ENCODE peak calls at places on chromosomes 7 and 10, in seven cellular contexts. P is astrocyte of the spinal cord, F is colonic mucosa, E is COR-L47, V is SW480, M is uterus, Q is H7. L is an unnamed sample.

GRCh38 chr7:145293793-145294153 is 457.9 kb upstream of the TPK1 start:
- DNase-seq in P (no peak), F (no peak), E (no peak), V (no peak), M (no peak), Q (no peak), L (no peak)

GRCh38 chr7:2886391-2886790 is 42.3 kb upstream of the GNA12 start:
- DNase-seq in P (no peak), F (no peak), E (no peak), V (no peak), M (no peak), Q (peak; percentile 73), L (no peak)

GRCh38 chr10:79424221-79425073 is 21.0 kb downstream of the ZCCHC24 start:
- DNase-seq in P (peak; percentile 67), F (peak; percentile 62), E (no peak), V (no peak), M (peak; percentile 76), Q (no peak), L (no peak)

GRCh38 chr10:31064334-31064733 is 32.7 kb upstream of the ZNF438 start:
- DNase-seq in P (peak; percentile 81), F (no peak), E (no peak), V (no peak), M (peak; percentile 61), Q (no peak), L (no peak)

GRCh38 chr7:114466911-114467310 is 52.3 kb downstream of the FOXP2 start:
- DNase-seq in P (peak; percentile 70), F (no peak), E (no peak), V (no peak), M (no peak), Q (no peak), L (no peak)

GRCh38 chr7:90595341-90595800 is 750 bp upstream of the CDK14 start:
- DNase-seq in P (peak; percentile 33), F (peak; percentile 19), E (no peak), V (no peak), M (no peak), Q (no peak), L (no peak)

GRCh38 chr7:91164531-91164930 is 99.7 kb upstream of the FZD1 start:
- DNase-seq in P (no peak), F (no peak), E (no peak), V (no peak), M (no peak), Q (no peak), L (no peak)

GRCh38 chr7:45181286-45181960 is 23.8 kb downstream of the RAMP3 start:
- DNase-seq in P (no peak), F (no peak), E (no peak), V (no peak), M (peak; percentile 4), Q (no peak), L (no peak)

GRCh38 chr10:97752956-97753355 is 16.0 kb downstream of the ZFYVE27 start:
- DNase-seq in P (no peak), F (no peak), E (no peak), V (no peak), M (no peak), Q (no peak), L (no peak)

GRCh38 chr7:105060923-105061322 is 46.9 kb downstream of the KMT2E start:
- DNase-seq in P (no peak), F (no peak), E (no peak), V (no peak), M (no peak), Q (no peak), L (no peak)

GRCh38 chr7:98551541-98552273 is 65.4 kb upstream of the NPTX2 start:
- DNase-seq in P (no peak), F (peak; percentile 21), E (no peak), V (no peak), M (no peak), Q (no peak), L (no peak)

L was measured in right atrium auricular region.